ENCODE peak calls at places on chromosomes 12 and 14, in seven cellular contexts. One of them, this sample, is unnamed.

GRCh38 chr12:69739287-69740191 is 879 bp downstream of the RAB3IP start:
- DNase-seq in ascending aorta: peak
- DNase-seq in uterus: peak
- DNase-seq in brain microvascular endothelial cell: peak
- DNase-seq in IMR-90: peak
- DNase-seq in lower leg skin: peak
- DNase-seq in fibroblast of mammary gland: peak
- DNase-seq in this sample: peak

GRCh38 chr12:76284816-76285750 is 63.1 kb downstream of the BBS10 start:
- DNase-seq in uterus: no peak
- DNase-seq in lower leg skin: no peak
- DNase-seq in brain microvascular endothelial cell: peak
- DNase-seq in ascending aorta: no peak
- DNase-seq in fibroblast of mammary gland: peak
- DNase-seq in IMR-90: peak
- DNase-seq in this sample: no peak

GRCh38 chr12:21690704-21691368 is 33.2 kb upstream of the LDHB start:
- DNase-seq in lower leg skin: no peak
- DNase-seq in brain microvascular endothelial cell: no peak
- DNase-seq in uterus: no peak
- DNase-seq in IMR-90: no peak
- DNase-seq in ascending aorta: no peak
- DNase-seq in fibroblast of mammary gland: no peak
- DNase-seq in this sample: no peak

GRCh38 chr12:104443008-104443407 is 13.7 kb upstream of the CHST11 start:
- DNase-seq in uterus: no peak
- DNase-seq in brain microvascular endothelial cell: no peak
- DNase-seq in IMR-90: no peak
- DNase-seq in ascending aorta: no peak
- DNase-seq in lower leg skin: no peak
- DNase-seq in fibroblast of mammary gland: no peak
- DNase-seq in this sample: no peak

GRCh38 chr12:129771238-129771637 is 132.6 kb downstream of the TMEM132D start:
- DNase-seq in uterus: no peak
- DNase-seq in ascending aorta: no peak
- DNase-seq in lower leg skin: no peak
- DNase-seq in brain microvascular endothelial cell: no peak
- DNase-seq in IMR-90: no peak
- DNase-seq in fibroblast of mammary gland: no peak
- DNase-seq in this sample: no peak

GRCh38 chr12:108305520-108305919 is 33.6 kb downstream of the CMKLR1 start:
- DNase-seq in uterus: peak
- DNase-seq in ascending aorta: peak
- DNase-seq in fibroblast of mammary gland: peak
- DNase-seq in lower leg skin: peak
- DNase-seq in brain microvascular endothelial cell: peak
- DNase-seq in IMR-90: peak
- DNase-seq in this sample: peak

GRCh38 chr12:2893007-2893406 is 2.3 kb downstream of the TULP3 start:
- DNase-seq in uterus: peak
- DNase-seq in IMR-90: peak
- DNase-seq in brain microvascular endothelial cell: peak
- DNase-seq in ascending aorta: peak
- DNase-seq in fibroblast of mammary gland: peak
- DNase-seq in lower leg skin: peak
- DNase-seq in this sample: peak

GRCh38 chr14:105864651-105865265 is 338.4 kb downstream of the TMEM121 start:
- DNase-seq in ascending aorta: no peak
- DNase-seq in IMR-90: no peak
- DNase-seq in fibroblast of mammary gland: no peak
- DNase-seq in brain microvascular endothelial cell: no peak
- DNase-seq in lower leg skin: no peak
- DNase-seq in uterus: peak
- DNase-seq in this sample: no peak

GRCh38 chr12:112559784-112560183 is 141.0 kb downstream of the PTPN11 start:
- DNase-seq in uterus: no peak
- DNase-seq in fibroblast of mammary gland: no peak
- DNase-seq in lower leg skin: no peak
- DNase-seq in IMR-90: peak
- DNase-seq in brain microvascular endothelial cell: no peak
- DNase-seq in ascending aorta: no peak
- DNase-seq in this sample: peak
- H3K4me3 ChIP-seq in uterus: no peak
- H3K4me3 ChIP-seq in fibroblast of mammary gland: no peak
- H3K4me3 ChIP-seq in lower leg skin: no peak
- H3K4me3 ChIP-seq in IMR-90: peak
- H3K4me3 ChIP-seq in brain microvascular endothelial cell: no peak
- H3K4me3 ChIP-seq in ascending aorta: no peak
- H3K4me3 ChIP-seq in this sample: no peak

DNA sequence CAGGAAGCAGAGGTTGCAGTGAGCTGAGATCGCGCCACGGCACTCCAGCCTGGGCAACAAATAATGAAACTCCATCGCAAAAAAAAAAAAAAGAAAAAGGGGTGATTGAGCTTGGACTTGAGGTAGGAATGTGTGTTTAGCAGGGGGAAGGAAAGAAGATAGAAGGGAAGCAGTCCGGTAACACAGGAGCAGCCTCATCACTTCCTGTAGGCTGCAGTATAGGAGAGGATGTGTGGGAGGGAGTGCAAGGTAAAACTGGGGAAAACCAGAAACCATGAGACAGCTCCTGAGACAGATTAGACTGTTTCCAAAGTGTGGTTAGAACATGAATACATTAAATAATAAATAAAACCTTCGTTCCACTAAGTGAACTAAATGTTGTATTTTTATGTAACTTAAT is 49.2 kb downstream of the FGD4 start:
- DNase-seq in ascending aorta: no peak
- DNase-seq in brain microvascular endothelial cell: no peak
- DNase-seq in fibroblast of mammary gland: peak
- DNase-seq in IMR-90: peak
- DNase-seq in lower leg skin: no peak
- DNase-seq in uterus: no peak
- DNase-seq in this sample: no peak
- TF ChIP-seq CTCF in ascending aorta: no peak
- TF ChIP-seq CTCF in brain microvascular endothelial cell: peak
- TF ChIP-seq CTCF in fibroblast of mammary gland: no peak
- TF ChIP-seq CTCF in IMR-90: no peak
- TF ChIP-seq CTCF in lower leg skin: no peak
- TF ChIP-seq CTCF in uterus: no peak
- TF ChIP-seq CTCF in this sample: peak

DNA sequence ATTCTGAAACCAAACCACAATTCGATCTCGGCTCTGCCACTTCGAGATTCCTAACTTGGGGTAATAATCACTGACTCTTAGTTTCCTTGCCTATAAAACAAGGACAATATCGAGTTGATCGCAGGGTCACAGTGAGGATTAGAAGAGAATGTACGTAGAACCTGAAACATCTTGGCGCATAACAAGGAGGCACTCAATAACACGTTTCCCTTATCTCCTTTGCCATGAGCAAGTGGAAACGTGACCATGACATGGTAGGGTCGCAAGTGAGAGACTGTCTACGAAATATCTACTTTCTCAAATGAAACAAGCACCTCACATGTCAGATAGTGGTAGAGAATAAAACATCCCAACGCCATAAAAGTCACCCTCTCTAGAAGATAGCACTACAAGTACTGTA is 2.3 kb downstream of the DICER1 start:
- DNase-seq in ascending aorta: no peak
- DNase-seq in brain microvascular endothelial cell: no peak
- DNase-seq in uterus: no peak
- DNase-seq in fibroblast of mammary gland: no peak
- DNase-seq in IMR-90: no peak
- DNase-seq in lower leg skin: no peak
- DNase-seq in this sample: no peak
- H3K4me3 ChIP-seq in ascending aorta: peak
- H3K4me3 ChIP-seq in brain microvascular endothelial cell: no peak
- H3K4me3 ChIP-seq in uterus: no peak
- H3K4me3 ChIP-seq in fibroblast of mammary gland: no peak
- H3K4me3 ChIP-seq in IMR-90: no peak
- H3K4me3 ChIP-seq in lower leg skin: no peak
- H3K4me3 ChIP-seq in this sample: no peak

GRCh38 chr12:127489055-127489454 is 777.9 kb upstream of the TMEM132C start:
- DNase-seq in IMR-90: no peak
- DNase-seq in brain microvascular endothelial cell: no peak
- DNase-seq in fibroblast of mammary gland: no peak
- DNase-seq in uterus: no peak
- DNase-seq in lower leg skin: no peak
- DNase-seq in ascending aorta: no peak
- DNase-seq in this sample: no peak

GRCh38 chr12:127480775-127481314 is 786.1 kb upstream of the TMEM132C start:
- DNase-seq in fibroblast of mammary gland: no peak
- DNase-seq in ascending aorta: no peak
- DNase-seq in uterus: no peak
- DNase-seq in IMR-90: no peak
- DNase-seq in lower leg skin: no peak
- DNase-seq in brain microvascular endothelial cell: no peak
- DNase-seq in this sample: no peak

GRCh38 chr12:127482950-127483349 is 784.0 kb upstream of the TMEM132C start:
- DNase-seq in brain microvascular endothelial cell: no peak
- DNase-seq in uterus: no peak
- DNase-seq in fibroblast of mammary gland: no peak
- DNase-seq in IMR-90: no peak
- DNase-seq in lower leg skin: no peak
- DNase-seq in ascending aorta: no peak
- DNase-seq in this sample: no peak

GRCh38 chr12:127487031-127487430 is 779.9 kb upstream of the TMEM132C start:
- DNase-seq in fibroblast of mammary gland: no peak
- DNase-seq in lower leg skin: no peak
- DNase-seq in IMR-90: no peak
- DNase-seq in ascending aorta: no peak
- DNase-seq in uterus: no peak
- DNase-seq in brain microvascular endothelial cell: peak
- DNase-seq in this sample: no peak

GRCh38 chr12:127485528-127485927 is 781.4 kb upstream of the TMEM132C start:
- DNase-seq in lower leg skin: no peak
- DNase-seq in uterus: no peak
- DNase-seq in ascending aorta: no peak
- DNase-seq in brain microvascular endothelial cell: peak
- DNase-seq in IMR-90: peak
- DNase-seq in fibroblast of mammary gland: peak
- DNase-seq in this sample: peak
- TF ChIP-seq CTCF in lower leg skin: no peak
- TF ChIP-seq CTCF in uterus: no peak
- TF ChIP-seq CTCF in ascending aorta: no peak
- TF ChIP-seq CTCF in brain microvascular endothelial cell: peak
- TF ChIP-seq CTCF in IMR-90: peak
- TF ChIP-seq CTCF in fibroblast of mammary gland: peak
- TF ChIP-seq CTCF in this sample: peak

GRCh38 chr14:65151329-65152010 is 49.2 kb upstream of the MAX start:
- DNase-seq in IMR-90: no peak
- DNase-seq in lower leg skin: no peak
- DNase-seq in ascending aorta: no peak
- DNase-seq in fibroblast of mammary gland: no peak
- DNase-seq in brain microvascular endothelial cell: no peak
- DNase-seq in uterus: no peak
- DNase-seq in this sample: no peak

GRCh38 chr14:65159281-65160062 is 57.2 kb upstream of the MAX start:
- DNase-seq in lower leg skin: no peak
- DNase-seq in IMR-90: no peak
- DNase-seq in uterus: no peak
- DNase-seq in brain microvascular endothelial cell: no peak
- DNase-seq in fibroblast of mammary gland: no peak
- DNase-seq in ascending aorta: no peak
- DNase-seq in this sample: no peak

GRCh38 chr14:65153101-65153500 is 50.8 kb upstream of the MAX start:
- DNase-seq in uterus: peak
- DNase-seq in brain microvascular endothelial cell: no peak
- DNase-seq in fibroblast of mammary gland: no peak
- DNase-seq in ascending aorta: no peak
- DNase-seq in IMR-90: no peak
- DNase-seq in lower leg skin: no peak
- DNase-seq in this sample: no peak

GRCh38 chr14:65160091-65160490 is 57.8 kb upstream of the MAX start:
- DNase-seq in lower leg skin: no peak
- DNase-seq in brain microvascular endothelial cell: no peak
- DNase-seq in uterus: no peak
- DNase-seq in IMR-90: no peak
- DNase-seq in fibroblast of mammary gland: no peak
- DNase-seq in ascending aorta: no peak
- DNase-seq in this sample: no peak

DNA sequence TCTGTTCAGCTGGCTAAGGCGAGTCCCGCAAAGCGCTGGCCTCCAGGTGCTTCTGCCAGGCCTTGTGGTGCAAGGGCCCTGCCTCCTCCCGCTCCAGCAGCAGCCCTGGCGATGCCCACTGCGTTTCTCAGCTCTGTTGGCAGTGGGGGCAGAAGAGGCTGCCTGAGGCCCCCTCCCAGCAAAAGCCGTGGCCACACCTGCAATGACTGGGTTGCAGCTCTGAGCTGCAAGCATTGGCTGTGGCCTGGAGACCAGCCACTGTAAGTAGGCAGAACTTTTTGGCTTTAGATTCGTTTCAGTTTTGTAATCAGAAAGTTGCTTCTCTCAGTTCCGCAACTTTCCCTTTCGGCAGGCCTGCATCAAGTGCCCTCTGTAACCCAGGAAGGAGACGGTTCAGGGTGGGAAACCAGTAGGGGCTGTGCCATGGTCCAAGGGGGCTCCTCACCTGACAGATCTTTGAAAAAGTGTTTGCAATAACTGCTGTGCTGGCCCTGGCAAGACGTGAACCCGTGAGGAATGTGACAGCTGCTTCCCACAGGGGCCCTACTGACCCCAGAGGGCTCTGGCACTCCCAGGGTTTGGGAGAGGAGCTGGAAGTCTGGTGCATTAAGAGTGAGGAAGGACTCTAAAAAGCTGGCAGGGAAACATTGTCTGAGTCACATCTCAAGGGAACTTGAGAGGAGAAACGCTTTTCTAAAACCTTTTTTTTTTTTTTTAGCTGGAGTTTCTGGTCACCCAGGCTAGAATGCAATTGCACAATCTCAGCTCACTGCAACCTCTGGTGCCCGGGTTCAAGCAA is 54.5 kb upstream of the MAX start:
- DNase-seq in lower leg skin: peak
- DNase-seq in brain microvascular endothelial cell: peak
- DNase-seq in fibroblast of mammary gland: peak
- DNase-seq in IMR-90: peak
- DNase-seq in ascending aorta: peak
- DNase-seq in uterus: peak
- DNase-seq in this sample: peak
- H3K4me3 ChIP-seq in lower leg skin: no peak
- H3K4me3 ChIP-seq in brain microvascular endothelial cell: no peak
- H3K4me3 ChIP-seq in fibroblast of mammary gland: no peak
- H3K4me3 ChIP-seq in IMR-90: no peak
- H3K4me3 ChIP-seq in ascending aorta: peak
- H3K4me3 ChIP-seq in uterus: no peak
- H3K4me3 ChIP-seq in this sample: no peak

DNA sequence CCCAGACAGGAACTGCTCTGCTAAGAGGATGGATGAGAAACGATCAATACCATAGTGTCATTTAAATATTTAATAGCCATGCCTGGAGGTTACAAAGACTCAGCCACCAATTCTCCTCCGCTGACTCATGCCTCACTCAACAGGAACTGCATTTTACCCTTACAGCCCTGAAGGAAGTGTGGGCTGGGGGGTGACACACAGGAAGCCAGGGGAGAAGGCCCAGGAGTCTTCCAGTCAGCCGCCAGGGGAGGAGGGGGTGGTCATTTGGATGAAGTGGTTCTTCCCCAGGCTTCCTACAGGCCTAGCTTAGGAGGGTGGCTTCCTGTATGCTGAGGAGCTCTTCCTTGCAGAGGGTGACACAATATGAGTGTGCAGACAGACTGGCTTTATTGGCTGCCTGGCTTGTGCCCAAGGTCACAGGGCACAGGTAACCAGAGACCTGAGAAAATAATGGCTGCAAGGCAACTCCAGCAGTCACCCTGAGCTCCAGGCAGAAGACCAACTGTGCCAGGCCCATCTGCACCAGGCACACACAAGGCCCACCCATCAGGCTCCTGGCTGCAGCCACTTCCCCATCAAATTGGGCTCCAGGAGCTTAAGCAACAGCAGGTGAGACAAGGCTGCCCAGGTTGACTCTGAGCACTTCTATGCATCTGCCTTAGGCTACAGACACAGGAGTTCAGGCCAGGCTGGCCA is 30.6 kb upstream of the RPLP0 start:
- DNase-seq in ascending aorta: peak
- DNase-seq in fibroblast of mammary gland: peak
- DNase-seq in lower leg skin: no peak
- DNase-seq in IMR-90: peak
- DNase-seq in brain microvascular endothelial cell: peak
- DNase-seq in uterus: peak
- DNase-seq in this sample: peak
- TF ChIP-seq CTCF in ascending aorta: no peak
- TF ChIP-seq CTCF in fibroblast of mammary gland: peak
- TF ChIP-seq CTCF in lower leg skin: no peak
- TF ChIP-seq CTCF in IMR-90: peak
- TF ChIP-seq CTCF in brain microvascular endothelial cell: peak
- TF ChIP-seq CTCF in uterus: no peak
- TF ChIP-seq CTCF in this sample: peak

This sample was measured in cardiac fibroblast.